ENCODE peak calls at places on chromosomes 2 and 18, in five cellular contexts. W, H, Q, S and E are unnamed samples.

GRCh38 chr2:57100436-57100835 is 916.6 kb downstream of the CCDC85A start:
- DNase-seq in W (no peak), H (no peak), Q (no peak), S (no peak), E (no peak)

GRCh38 chr2:191291471-191291870 is 46.3 kb downstream of the MYO1B start:
- DNase-seq in W (no peak), H (no peak), Q (no peak), S (no peak), E (no peak)

GRCh38 chr2:190791347-190791982 is 89.2 kb upstream of the GLS start:
- DNase-seq in W (no peak), H (peak; percentile 42), Q (no peak), S (no peak), E (peak; percentile 91)

GRCh38 chr2:234483568-234484251 is 13.2 kb downstream of the ARL4C start:
- DNase-seq in W (peak; percentile 15), H (peak; percentile 9), Q (no peak), S (no peak), E (no peak)

GRCh38 chr2:75327334-75327733 is 128.0 kb upstream of the TACR1 start:
- DNase-seq in W (no peak), H (no peak), Q (no peak), S (no peak), E (no peak)

GRCh38 chr2:46029332-46029811 is 267.8 kb upstream of the EPAS1 start:
- DNase-seq in W (peak; percentile 37), H (peak; percentile 82), Q (no peak), S (peak; percentile 46), E (no peak)

GRCh38 chr2:66436546-66436945 is 1.6 kb downstream of the MEIS1 start:
- DNase-seq in W (no peak), H (no peak), Q (no peak), S (no peak), E (no peak)

GRCh38 chr18:75048776-75049454 is 160.0 kb downstream of the PTGR3 start:
- DNase-seq in W (no peak), H (no peak), Q (no peak), S (no peak), E (no peak)

GRCh38 chr2:108936076-108936867 is 52.7 kb downstream of the EDAR start:
- DNase-seq in W (no peak), H (no peak), Q (no peak), S (no peak), E (peak; percentile 51)

GRCh38 chr2:240250985-240251847 is 110.8 kb upstream of the OTOS start:
- DNase-seq in W (peak; percentile 50), H (peak; percentile 99), Q (peak; percentile 50), S (peak; percentile 94), E (peak; percentile 99)

GRCh38 chr2:120684691-120685402 is 50.8 kb upstream of the GLI2 start:
- DNase-seq in W (no peak), H (peak; percentile 41), Q (no peak), S (no peak), E (peak; percentile 35)

GRCh38 chr2:109144271-109144670 is 15.3 kb downstream of the SH3RF3 start:
- DNase-seq in W (no peak), H (no peak), Q (no peak), S (no peak), E (no peak)

GRCh38 chr2:38751847-38752410 is 768 bp upstream of the SRSF7 start:
- DNase-seq in W (peak; percentile 68), H (no peak), Q (no peak), S (peak; percentile 45), E (no peak)

GRCh38 chr18:8162797-8163196 is 446.4 kb upstream of the RAB12 start:
- DNase-seq in W (peak; percentile 15), H (no peak), Q (no peak), S (no peak), E (no peak)

GRCh38 chr18:24930974-24931373 is 421.0 kb downstream of the ZNF521 start:
- DNase-seq in W (peak; percentile 81), H (no peak), Q (no peak), S (peak; percentile 48), E (no peak)

GRCh38 chr2:186445506-186445905 is 40.6 kb upstream of the ZC3H15 start:
- DNase-seq in W (no peak), H (no peak), Q (no peak), S (no peak), E (no peak)

GRCh38 chr2:198280145-198280544 is 475.8 kb downstream of the PLCL1 start:
- DNase-seq in W (no peak), H (no peak), Q (no peak), S (no peak), E (no peak)

GRCh38 chr2:242075163-242075562 is 205.6 kb downstream of the RTP5 start:
- DNase-seq in W (no peak), H (peak; percentile 95), Q (no peak), S (no peak), E (no peak)

GRCh38 chr2:66577331-66578041 is 142.6 kb downstream of the MEIS1 start:
- DNase-seq in W (peak; percentile 71), H (peak; percentile 72), Q (no peak), S (no peak), E (peak; percentile 80)

GRCh38 chr2:2729246-2729645 is 398.2 kb upstream of the MYT1L start:
- DNase-seq in W (no peak), H (no peak), Q (no peak), S (no peak), E (no peak)

GRCh38 chr18:8212893-8213805 is 396.1 kb upstream of the RAB12 start:
- DNase-seq in W (no peak), H (peak; percentile 97), Q (no peak), S (no peak), E (no peak)

GRCh38 chr2:3293221-3293620 is 84.4 kb downstream of the EIPR1 start:
- DNase-seq in W (no peak), H (no peak), Q (peak; percentile 66), S (no peak), E (no peak)

GRCh38 chr2:25310965-25311865 is 30.5 kb downstream of the DNMT3A start:
- DNase-seq in W (peak; percentile 64), H (no peak), Q (peak; percentile 91), S (peak; percentile 32), E (peak; percentile 90)

GRCh38 chr2:15142069-15142689 is 419.0 kb downstream of the NBAS start:
- DNase-seq in W (no peak), H (peak; percentile 4), Q (no peak), S (peak; percentile 18), E (no peak)

GRCh38 chr2:183070942-183071844 is 7.4 kb upstream of the DUSP19 start:
- DNase-seq in W (peak; percentile 76), H (peak; percentile 41), Q (no peak), S (peak; percentile 67), E (peak; percentile 79)

GRCh38 chr2:237536083-237536415 is 30.3 kb upstream of the PRLH start:
- DNase-seq in W (no peak), H (no peak), Q (no peak), S (no peak), E (no peak)

GRCh38 chr18:3458952-3459853 is 9.2 kb downstream of the TGIF1 start:
- DNase-seq in W (no peak), H (peak; percentile 61), Q (no peak), S (no peak), E (no peak)
- H3K9ac ChIP-seq in W (no peak overlapping the region), H (no peak overlapping the region), Q (no peak overlapping the region), S (no peak overlapping the region), E (no peak overlapping the region)

GRCh38 chr2:65070172-65070830 is 14.1 kb downstream of the CEP68 start:
- DNase-seq in W (no peak), H (peak; percentile 31), Q (no peak), S (peak; percentile 84), E (no peak)

GRCh38 chr2:65069425-65069824 is 13.2 kb downstream of the CEP68 start:
- DNase-seq in W (no peak), H (no peak), Q (no peak), S (no peak), E (no peak)

GRCh38 chr2:65064728-65065552 is 8.7 kb downstream of the CEP68 start:
- DNase-seq in W (peak; percentile 55), H (peak; percentile 99), Q (no peak), S (peak; percentile 36), E (no peak)

GRCh38 chr2:65070856-65071255 is 14.6 kb downstream of the CEP68 start:
- DNase-seq in W (no peak), H (no peak), Q (no peak), S (no peak), E (no peak)

GRCh38 chr2:65067806-65068553 is 11.8 kb downstream of the CEP68 start:
- DNase-seq in W (no peak), H (no peak), Q (no peak), S (no peak), E (no peak)
- H3K4me1 ChIP-seq in W (no peaks in the 10 kb centered on the region), H (peaks cover 21% of the 10 kb centered on the region), Q (peaks cover 41% of the 10 kb centered on the region), S (peaks cover 60% of the 10 kb centered on the region), E (peaks cover 14% of the 10 kb centered on the region)

DNA sequence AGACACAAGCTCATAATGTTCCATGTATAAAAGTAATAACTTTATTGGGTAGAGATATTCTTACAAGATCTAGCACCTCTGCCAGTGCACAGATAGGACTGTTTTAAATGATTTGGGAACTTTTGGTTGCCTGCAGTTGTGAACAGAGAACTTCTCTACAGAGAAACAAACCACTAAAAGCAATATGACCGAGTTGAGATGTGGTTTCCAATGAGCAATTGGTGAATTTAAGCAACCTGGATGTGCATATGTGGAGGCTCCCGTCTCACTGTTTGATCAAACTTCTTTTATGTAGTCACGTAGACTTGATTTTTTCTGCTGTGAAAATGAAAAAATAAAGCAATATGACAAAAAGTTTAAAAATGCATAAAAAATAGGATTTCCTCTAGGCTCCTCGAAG is 7.8 kb downstream of the SOX11 start:
- DNase-seq in W (no peak), H (no peak), Q (no peak), S (no peak), E (no peak)
- H3K9ac ChIP-seq in W (no peak overlapping the region), H (no peak overlapping the region), Q (no peak overlapping the region), S (no peak overlapping the region), E (no peak overlapping the region)

GRCh38 chr18:55403555-55403954 is 184.4 kb downstream of the TCF4 start:
- DNase-seq in W (no peak), H (peak; percentile 16), Q (no peak), S (no peak), E (no peak)
- H3K4me1 ChIP-seq in W (peaks cover 70% of the 10 kb centered on the region), H (peaks cover 16% of the 10 kb centered on the region), Q (peaks cover 57% of the 10 kb centered on the region), S (no peaks in the 10 kb centered on the region), E (no peaks in the 10 kb centered on the region)

GRCh38 chr18:5506174-5506573 is 37.6 kb downstream of the EPB41L3 start:
- DNase-seq in W (no peak), H (no peak), Q (no peak), S (no peak), E (no peak)

GRCh38 chr18:5498452-5498851 is 45.3 kb downstream of the EPB41L3 start:
- DNase-seq in W (no peak), H (no peak), Q (no peak), S (no peak), E (no peak)

GRCh38 chr18:5503740-5504139 is 40.1 kb downstream of the EPB41L3 start:
- DNase-seq in W (no peak), H (peak; percentile 10), Q (no peak), S (no peak), E (no peak)

DNA sequence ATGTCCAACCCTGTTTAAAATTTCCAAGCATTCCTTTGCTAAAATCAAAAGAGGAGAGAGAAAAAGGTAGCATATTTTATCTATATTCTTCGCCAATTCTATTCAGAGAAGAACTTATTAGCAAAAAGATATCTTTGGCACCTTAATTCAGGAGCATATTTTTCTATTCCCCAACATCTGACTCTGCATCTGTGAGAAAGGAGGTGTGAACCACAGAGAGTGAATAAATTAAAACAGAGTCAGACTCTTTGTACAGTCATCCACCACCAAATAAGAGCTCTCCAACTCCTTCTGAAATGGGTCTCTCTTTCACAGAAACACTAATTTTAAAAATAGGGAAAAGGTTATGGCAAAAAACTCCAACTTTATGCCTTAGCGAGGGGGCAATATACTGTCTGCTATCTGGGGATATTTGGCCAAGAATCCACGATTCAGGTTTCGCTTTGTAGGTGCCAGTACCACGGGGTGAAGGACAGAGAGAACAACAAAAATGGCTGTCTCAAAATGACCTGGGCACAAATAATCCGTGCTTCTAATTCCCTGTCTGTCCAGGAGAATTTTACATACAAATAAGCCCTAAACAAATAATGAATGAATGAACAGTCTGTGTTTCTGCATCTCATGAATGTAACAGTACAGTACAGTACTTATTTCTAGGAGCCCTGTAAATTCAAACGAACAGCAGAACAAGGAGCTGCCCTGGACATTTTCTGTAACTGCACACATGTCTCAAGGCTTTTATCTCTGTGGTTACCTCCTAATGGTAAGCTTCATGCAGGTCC is 43.4 kb downstream of the EPB41L3 start:
- DNase-seq in W (no peak), H (no peak), Q (no peak), S (no peak), E (no peak)
- H3K9ac ChIP-seq in W (no peak overlapping the region), H (no peak overlapping the region), Q (no peak overlapping the region), S (no peak overlapping the region), E (no peak overlapping the region)